ENCODE peak calls at places on chromosomes 7 and 10, in ten cellular contexts. R is T-helper 17 cell; O is DMS153; S is NCI-H1930; Z is activated CD4-positive, alpha-beta T cell treated with anti-CD3 and anti-CD28 coated beads for 48 hours; H is CD8-positive, alpha-beta memory T cell; C is amniotic stem cell; A is iris pigment epithelial cell; K is ecto neural progenitor cell; U is mesenteric fat pad. J is an unnamed sample.

GRCh38 chr10:131310054-131310903 is 1.2 kb downstream of the TCERG1L start:
- DNase-seq in Z (no peak), H (no peak), C (no peak), U (no peak), R (no peak), A (peak; percentile 23), K (no peak), S (no peak), O (no peak), J (no peak)

GRCh38 chr7:16660702-16661464 is 14.9 kb downstream of the BZW2 start:
- DNase-seq in U (no peak), K (no peak), H (no peak), A (peak; percentile 69), R (no peak), C (no peak), O (no peak), S (no peak), Z (no peak), J (no peak)

GRCh38 chr10:132616995-132617780 is 79.6 kb downstream of the INPP5A start:
- DNase-seq in A (no peak), K (no peak), Z (no peak), H (no peak), U (peak; percentile 78), O (no peak), S (no peak), C (no peak), R (no peak), J (no peak)

GRCh38 chr7:67463983-67464382 is 467.4 kb downstream of the TYW1 start:
- DNase-seq in H (no peak), K (no peak), O (no peak), S (no peak), C (no peak), R (no peak), A (no peak), Z (no peak), U (no peak), J (no peak)

GRCh38 chr7:2162959-2163358 is 69.8 kb downstream of the MAD1L1 start:
- DNase-seq in K (no peak), C (no peak), O (peak; percentile 22), U (peak; percentile 86), S (no peak), H (no peak), A (no peak), Z (no peak), R (no peak), J (no peak)

GRCh38 chr7:88565401-88565800 is 194.1 kb upstream of the ZNF804B start:
- DNase-seq in H (no peak), R (no peak), O (no peak), C (no peak), A (no peak), U (no peak), S (no peak), K (no peak), Z (no peak), J (no peak)

GRCh38 chr7:149595541-149595940 is 97.9 kb upstream of the ZNF746 start:
- DNase-seq in U (no peak), C (no peak), R (no peak), A (no peak), O (no peak), S (no peak), Z (no peak), K (no peak), H (no peak), J (no peak)

GRCh38 chr10:3427846-3428442 is 255.4 kb upstream of the PITRM1 start:
- DNase-seq in A (no peak), K (no peak), R (no peak), U (no peak), Z (no peak), H (no peak), C (no peak), O (no peak), S (no peak), J (no peak)

GRCh38 chr10:79044846-79045245 is 23.9 kb upstream of the ZMIZ1 start:
- DNase-seq in O (no peak), R (no peak), U (peak; percentile 73), A (no peak), Z (no peak), S (no peak), C (no peak), H (no peak), K (no peak), J (no peak)

GRCh38 chr7:114785496-114785895 is 136.4 kb upstream of the MDFIC start:
- DNase-seq in C (no peak), S (no peak), H (no peak), A (no peak), U (no peak), R (no peak), K (no peak), O (no peak), Z (no peak), J (no peak)

J was measured in SHP77.